ENCODE peak calls at places on chromosomes 7 and 10, in five cellular contexts. F, V, R, A and U are unnamed samples.
A peak's percentile ranks its signal among the peaks of the same experiment; 100 is the strongest.

GRCh38 chr7:19619122-19619521 is 89.7 kb downstream of the POLR1F start:
- DNase-seq in A (no peak), F (no peak), R (no peak), V (no peak), U (no peak)

GRCh38 chr7:105559926-105560325 is 21.4 kb downstream of the EFCAB10 start:
- DNase-seq in R (no peak), A (no peak), V (no peak), F (no peak), U (no peak)

GRCh38 chr10:3324572-3324971 is 152.0 kb upstream of the PITRM1 start:
- DNase-seq in F (no peak), R (no peak), V (no peak), A (no peak), U (no peak)

GRCh38 chr10:71014021-71014782 is 125.8 kb upstream of the PCBD1 start:
- DNase-seq in V (no peak), R (peak; percentile 69), F (no peak), A (no peak), U (no peak)

GRCh38 chr10:50286517-50286916 is 35.2 kb upstream of the ASAH2 start:
- DNase-seq in R (no peak), F (peak; percentile 33), V (peak; percentile 79), A (no peak), U (no peak)

GRCh38 chr7:7519528-7519927 is 16.1 kb downstream of the COL28A1 start:
- DNase-seq in F (no peak), V (no peak), A (no peak), R (no peak), U (no peak)

GRCh38 chr10:101145750-101146391 is 14.8 kb downstream of the TLX1 start:
- DNase-seq in F (no peak), R (no peak), A (no peak), V (no peak), U (no peak)

GRCh38 chr10:106864031-106864430 is 300.5 kb downstream of the SORCS1 start:
- DNase-seq in F (no peak), R (no peak), A (no peak), V (no peak), U (no peak)

GRCh38 chr10:79379512-79380124 is 32.3 kb downstream of the PPIF start:
- DNase-seq in V (peak; percentile 69), F (no peak), R (no peak), A (no peak), U (no peak)

GRCh38 chr10:6086375-6087233 is 2.2 kb upstream of the RBM17 start:
- DNase-seq in A (peak; percentile 53), R (peak; percentile 91), F (peak; percentile 23), V (peak; percentile 96), U (peak; percentile 92)

GRCh38 chr7:27603813-27604212 is 58.9 kb downstream of the HIBADH start:
- DNase-seq in F (no peak), V (peak; percentile 12), R (no peak), A (no peak), U (no peak)

GRCh38 chr10:75347211-75347610 is 54.4 kb downstream of the ZNF503 start:
- DNase-seq in R (no peak), A (no peak), F (no peak), V (no peak), U (no peak)

GRCh38 chr10:2953495-2953894 is 113.9 kb upstream of the PFKP start:
- DNase-seq in F (no peak), R (no peak), V (no peak), A (no peak), U (no peak)

GRCh38 chr7:40156988-40157387 is 22.2 kb downstream of the SUGCT start:
- DNase-seq in A (no peak), R (no peak), V (no peak), F (no peak), U (no peak)

GRCh38 chr7:7548407-7548806 is 12.7 kb upstream of the COL28A1 start:
- DNase-seq in F (no peak), R (no peak), A (no peak), V (no peak), U (no peak)

GRCh38 chr7:98200364-98200763 is 10.9 kb upstream of the BHLHA15 start:
- DNase-seq in A (no peak), V (no peak), R (no peak), F (no peak), U (peak; percentile 88)

GRCh38 chr7:20030915-20031362 is 186.2 kb downstream of the MACC1 start:
- DNase-seq in A (no peak), V (peak; percentile 15), R (no peak), F (peak; percentile 13), U (peak; percentile 56)

GRCh38 chr10:108187396-108188012 is 1023.0 kb upstream of the SORCS1 start:
- DNase-seq in A (no peak), R (no peak), F (no peak), V (no peak), U (no peak)

GRCh38 chr10:95480102-95480900 is 80.9 kb downstream of the SORBS1 start:
- DNase-seq in F (no peak), V (peak; percentile 82), R (peak; percentile 40), A (no peak), U (no peak)

GRCh38 chr10:61594430-61594829 is 68.3 kb upstream of the CABCOCO1 start:
- DNase-seq in R (no peak), A (no peak), F (no peak), V (no peak), U (no peak)

GRCh38 chr7:138668197-138668596 is 33.0 kb downstream of the SVOPL start:
- DNase-seq in A (no peak), V (no peak), F (no peak), R (no peak), U (no peak)

GRCh38 chr7:138670594-138670993 is 30.6 kb downstream of the SVOPL start:
- DNase-seq in A (no peak), F (no peak), R (no peak), V (no peak), U (no peak)

GRCh38 chr7:138667535-138667934 is 33.6 kb downstream of the SVOPL start:
- DNase-seq in V (no peak), R (no peak), A (no peak), F (no peak), U (no peak)

GRCh38 chr7:138669364-138669763 is 31.8 kb downstream of the SVOPL start:
- DNase-seq in V (no peak), F (no peak), R (no peak), A (no peak), U (no peak)

GRCh38 chr7:138668946-138669345 is 32.2 kb downstream of the SVOPL start:
- DNase-seq in A (no peak), F (no peak), V (no peak), R (no peak), U (no peak)
- H3K4me3 ChIP-seq in A (no peak overlapping the region), F (no peak overlapping the region), V (no peak overlapping the region), R (no peak overlapping the region), U (no peak overlapping the region)

GRCh38 chr7:46493196-46493595 is 572.1 kb upstream of the IGFBP3 start:
- DNase-seq in R (no peak), F (no peak), A (no peak), V (no peak), U (no peak)
- TF ChIP-seq CTCF in R (peak; percentile 16), F (no peak), A (no peak), V (peak; percentile 14), U (no peak)

GRCh38 chr10:103202319-103202718 is 9.2 kb upstream of the NT5C2 start:
- DNase-seq in A (no peak), V (no peak), F (no peak), R (no peak), U (no peak)

GRCh38 chr10:103199498-103199897 is 6.4 kb upstream of the NT5C2 start:
- DNase-seq in F (no peak), R (no peak), A (no peak), V (peak; percentile 24), U (no peak)

GRCh38 chr10:103207141-103207540 is 14.1 kb upstream of the NT5C2 start:
- DNase-seq in R (no peak), F (no peak), V (no peak), A (no peak), U (no peak)

GRCh38 chr10:103203466-103203865 is 10.4 kb upstream of the NT5C2 start:
- DNase-seq in R (no peak), A (no peak), F (no peak), V (no peak), U (no peak)

GRCh38 chr10:103204353-103205255 is 11.5 kb upstream of the NT5C2 start:
- DNase-seq in R (no peak), V (no peak), A (no peak), F (no peak), U (no peak)
- H3K4me3 ChIP-seq in R (no peak overlapping the region), V (no peak overlapping the region), A (no peak overlapping the region), F (no peak overlapping the region), U (no peak overlapping the region)

GRCh38 chr10:104546756-104547155 is 94.3 kb upstream of the SORCS3 start:
- DNase-seq in V (no peak), R (no peak), F (no peak), A (no peak), U (no peak)
- TF ChIP-seq CTCF in V (no peak), R (no peak), F (no peak), A (peak; percentile 14), U (no peak)

DNA sequence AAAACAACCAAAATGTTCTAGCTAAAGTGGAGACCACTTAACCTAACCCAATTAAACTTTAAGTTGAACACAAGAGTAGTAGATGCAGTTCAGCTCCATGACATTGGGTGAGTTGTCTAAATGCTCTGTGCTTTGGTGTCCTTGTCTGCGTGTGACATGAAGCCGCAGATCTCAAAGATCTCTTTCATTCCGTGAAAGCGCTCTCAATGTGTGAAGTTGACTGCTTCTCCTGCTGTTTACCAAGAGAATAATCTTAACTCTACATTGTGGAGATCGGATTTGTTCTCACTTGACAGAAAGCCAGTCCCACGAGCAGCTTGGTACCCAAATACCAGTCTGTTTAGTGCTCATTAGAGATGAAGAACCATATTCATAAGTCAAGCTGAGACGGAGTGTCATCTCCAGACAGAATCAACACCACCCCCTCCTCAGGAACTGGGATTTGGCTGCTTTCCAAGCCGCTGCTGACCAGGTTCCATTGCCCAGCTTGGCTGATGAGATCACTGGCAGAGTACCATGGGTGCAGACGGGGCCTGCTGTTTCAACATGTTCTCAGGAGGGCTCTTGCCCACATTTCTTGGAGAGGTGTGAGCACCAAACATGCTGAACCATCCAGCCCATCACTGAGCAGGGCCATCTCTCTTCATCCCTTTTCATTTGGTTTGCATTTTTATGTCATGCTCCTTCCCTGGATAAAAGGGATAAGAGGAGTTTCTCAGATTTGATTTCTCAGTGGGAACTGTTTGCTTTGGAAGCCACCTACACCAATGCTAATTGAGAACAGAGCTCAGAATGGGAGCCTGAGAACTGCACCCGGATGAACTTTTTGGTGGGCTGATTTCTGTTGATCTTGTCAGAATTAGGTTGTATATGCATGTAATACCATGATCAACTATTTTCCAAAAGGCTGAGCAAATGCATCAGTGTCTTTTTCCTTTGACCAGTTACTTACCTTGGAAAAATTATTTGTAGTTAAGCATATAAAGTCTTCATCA is 95.8 kb upstream of the AGBL3 start:
- DNase-seq in A (no peak), V (peak; percentile 66), R (peak; percentile 42), F (no peak), U (no peak)
- H3K4me3 ChIP-seq in A (peak overlapping the region; percentile 41), V (peak overlapping the region; percentile 62), R (peak overlapping the region; percentile 70), F (no peak overlapping the region), U (no peak overlapping the region)

GRCh38 chr7:69104023-69104422 is 494.3 kb upstream of the AUTS2 start:
- DNase-seq in R (no peak), A (no peak), V (no peak), F (no peak), U (no peak)
- TF ChIP-seq CTCF in R (no peak), A (no peak), V (no peak), F (no peak), U (no peak)